ENCODE peak calls at places on chromosomes 6 and 20, in ten cellular contexts. Z, V, B, R, D, T, L, K, Q and U are unnamed samples.

GRCh38 chr6:42378536-42378935 is 73.2 kb downstream of the TRERF1 start:
- DNase-seq in B (no peak), Q (no peak), Z (no peak), R (no peak), K (no peak), L (no peak), D (no peak), T (no peak), V (no peak), U (no peak)

GRCh38 chr6:97215157-97215769 is 67.8 kb downstream of the MMS22L start:
- DNase-seq in B (peak), R (peak), Z (no peak), D (peak), L (peak), K (peak), Q (no peak), V (peak), T (peak), U (no peak)

GRCh38 chr6:134674562-134674961 is 275.3 kb downstream of the ALDH8A1 start:
- DNase-seq in L (no peak), Z (no peak), B (no peak), Q (no peak), T (no peak), V (no peak), D (no peak), K (no peak), R (no peak), U (no peak)

GRCh38 chr6:16104624-16105023 is 24.3 kb upstream of the MYLIP start:
- DNase-seq in R (no peak), Q (no peak), D (no peak), K (no peak), T (no peak), V (no peak), L (no peak), Z (no peak), B (no peak), U (no peak)

GRCh38 chr20:34337982-34338756 is 24.9 kb upstream of the ITCH start:
- DNase-seq in L (no peak), Q (no peak), R (no peak), D (no peak), B (no peak), K (no peak), Z (no peak), T (no peak), V (no peak), U (no peak)

GRCh38 chr20:4366076-4366475 is 350.7 kb upstream of the RNF24 start:
- DNase-seq in T (no peak), L (no peak), R (no peak), D (no peak), Q (no peak), B (no peak), K (peak), V (no peak), Z (no peak), U (no peak)

GRCh38 chr6:56938634-56939294 is 16.1 kb upstream of the BEND6 start:
- DNase-seq in V (no peak), L (no peak), Z (no peak), K (peak), D (peak), Q (no peak), R (no peak), T (peak), B (no peak), U (peak)

GRCh38 chr20:1491891-1492642 is 847 bp upstream of the SIRPB2 start:
- DNase-seq in L (no peak), Q (no peak), B (no peak), Z (no peak), V (no peak), K (no peak), D (no peak), R (no peak), T (no peak), U (no peak)

GRCh38 chr20:34088871-34089479 is 23.1 kb downstream of the EIF2S2 start:
- DNase-seq in Q (no peak), L (no peak), B (no peak), V (no peak), R (no peak), K (no peak), T (no peak), D (no peak), Z (no peak), U (no peak)

GRCh38 chr20:62043131-62043914 is 22.4 kb downstream of the TAF4 start:
- DNase-seq in L (no peak), Z (no peak), D (no peak), Q (no peak), V (no peak), R (no peak), B (no peak), K (peak), T (peak), U (peak)

GRCh38 chr6:43495409-43495941 is 14.7 kb downstream of the LRRC73 start:
- DNase-seq in L (no peak), D (no peak), V (no peak), R (no peak), Q (no peak), B (no peak), Z (peak), T (no peak), K (peak), U (no peak)

GRCh38 chr20:35297153-35297552 is 4.9 kb upstream of the FAM83C start:
- DNase-seq in L (no peak), Q (no peak), D (peak), T (no peak), Z (no peak), V (no peak), R (no peak), B (no peak), K (no peak), U (no peak)

GRCh38 chr6:9646346-9647042 is 768.4 kb downstream of the TFAP2A start:
- DNase-seq in Z (no peak), K (peak), T (no peak), Q (no peak), L (no peak), D (no peak), V (no peak), R (no peak), B (peak), U (peak)

GRCh38 chr6:5672581-5673011 is 334.1 kb downstream of the NRN1 start:
- DNase-seq in Q (no peak), B (peak), T (peak), Z (no peak), V (no peak), D (peak), R (no peak), K (peak), L (no peak), U (no peak)
- H3K4me3 ChIP-seq in Q (no peak), B (no peak), T (no peak), Z (no peak), V (no peak), D (no peak), R (no peak), K (peak), L (no peak), U (no peak)

GRCh38 chr20:37346526-37347346 is 796 bp downstream of the SRC start:
- DNase-seq in D (no peak), V (peak), B (peak), T (peak), Q (peak), R (peak), L (no peak), K (peak), Z (no peak), U (no peak)
- H3K27ac ChIP-seq in D (peak), V (no peak), B (peak), T (no peak), Q (peak), R (peak), L (peak), K (no peak), Z (no peak), U (peak)

GRCh38 chr6:109093732-109094131 is 914 bp downstream of the SESN1 start:
- DNase-seq in R (no peak), Z (peak), Q (no peak), V (no peak), D (no peak), B (no peak), L (no peak), T (no peak), K (peak), U (no peak)

GRCh38 chr6:109092074-109092473 is 2.6 kb downstream of the SESN1 start:
- DNase-seq in D (no peak), L (no peak), T (no peak), K (no peak), Q (no peak), R (no peak), V (no peak), Z (no peak), B (no peak), U (no peak)

GRCh38 chr6:109087661-109088264 is 6.9 kb downstream of the SESN1 start:
- DNase-seq in L (no peak), D (no peak), B (no peak), R (peak), Z (no peak), Q (no peak), K (no peak), T (no peak), V (no peak), U (no peak)

GRCh38 chr6:109094351-109095035 is at the start of gene SESN1:
- DNase-seq in V (peak), K (peak), D (peak), L (peak), B (peak), R (peak), Z (peak), T (peak), Q (peak), U (peak)

DNA sequence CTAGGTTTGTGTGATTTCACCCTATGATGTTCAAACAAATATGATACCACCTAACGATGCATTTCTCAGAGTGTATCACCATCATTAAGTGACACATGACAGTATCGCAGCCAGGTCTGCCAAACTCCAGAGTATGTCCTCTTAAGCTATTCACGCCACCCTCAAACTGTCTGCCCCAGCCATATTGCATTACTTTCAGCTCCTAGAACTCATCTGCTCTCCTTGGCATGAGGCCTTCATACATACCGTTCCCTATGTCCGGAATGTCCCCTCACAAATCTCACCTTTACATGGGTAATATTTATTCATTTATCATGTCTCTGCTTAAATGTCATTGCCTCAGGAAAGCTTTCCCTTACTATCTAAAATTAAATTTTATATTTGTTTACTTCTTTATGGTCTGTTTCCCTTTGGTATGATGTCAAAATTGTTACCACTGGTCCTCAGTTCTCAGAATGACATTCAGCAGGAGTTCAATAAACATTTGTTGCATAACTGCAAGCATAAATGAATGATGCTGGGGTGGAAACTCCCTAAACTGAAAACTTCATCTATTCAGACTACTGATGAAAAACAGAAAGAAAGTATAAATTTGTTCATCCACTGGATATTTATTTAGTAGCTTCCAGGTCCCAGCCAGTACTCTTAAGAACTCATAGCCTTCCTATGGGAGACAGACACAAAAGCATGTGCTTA is 3.2 kb downstream of the SESN1 start:
- DNase-seq in D (no peak), V (no peak), K (peak), Q (no peak), Z (no peak), B (no peak), L (no peak), R (no peak), T (no peak), U (no peak)
- H3K4me3 ChIP-seq in D (no peak), V (no peak), K (no peak), Q (peak), Z (peak), B (peak), L (no peak), R (no peak), T (no peak), U (peak)

GRCh38 chr6:11418290-11418905 is 119.2 kb upstream of the TMEM170B start:
- DNase-seq in V (no peak), Z (no peak), L (no peak), K (no peak), Q (no peak), T (no peak), D (no peak), R (no peak), B (no peak), U (no peak)
- H3K27ac ChIP-seq in V (no peak), Z (no peak), L (no peak), K (no peak), Q (no peak), T (no peak), D (no peak), R (no peak), B (no peak), U (peak)

DNA sequence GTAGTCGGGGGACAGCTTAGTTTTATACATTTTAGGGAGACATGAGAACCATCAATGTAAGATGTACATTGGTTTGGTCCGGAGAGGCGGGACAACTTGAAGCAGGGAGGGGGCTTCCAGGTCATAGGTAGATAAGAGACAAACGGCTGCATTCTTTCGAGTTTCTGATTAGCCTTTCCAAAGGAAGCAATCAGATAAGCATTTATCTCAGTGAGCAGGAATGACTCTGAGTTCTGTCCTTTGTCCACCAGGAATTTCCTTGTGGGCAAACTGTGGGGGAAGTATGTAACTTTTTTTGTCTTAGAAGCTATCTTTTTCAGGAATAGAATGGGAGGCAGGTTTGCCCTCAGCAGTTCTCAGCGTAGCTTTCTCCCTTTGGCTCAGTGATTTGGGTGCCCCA is 1.4 kb downstream of the YTHDF1 start:
- DNase-seq in T (no peak), B (no peak), K (no peak), L (no peak), Q (no peak), D (no peak), Z (no peak), R (no peak), V (no peak), U (no peak)
- H3K4me3 ChIP-seq in T (no peak), B (no peak), K (peak), L (no peak), Q (peak), D (peak), Z (peak), R (peak), V (peak), U (peak)

GRCh38 chr6:11845664-11846577 is 67.3 kb upstream of the ADTRP start:
- DNase-seq in R (no peak), Q (no peak), B (no peak), D (no peak), V (no peak), L (no peak), K (no peak), Z (no peak), T (no peak), U (no peak)

GRCh38 chr6:11847515-11848244 is 69.1 kb upstream of the ADTRP start:
- DNase-seq in R (no peak), V (no peak), L (no peak), T (no peak), Q (no peak), K (no peak), D (no peak), Z (no peak), B (peak), U (no peak)

GRCh38 chr6:11851405-11851804 is 72.8 kb upstream of the ADTRP start:
- DNase-seq in K (peak), B (no peak), L (no peak), V (no peak), R (no peak), Z (no peak), D (peak), T (no peak), Q (no peak), U (no peak)

GRCh38 chr6:11848852-11849731 is 70.5 kb upstream of the ADTRP start:
- DNase-seq in B (no peak), D (no peak), T (no peak), V (no peak), L (peak), Q (no peak), Z (no peak), K (peak), R (no peak), U (no peak)

DNA sequence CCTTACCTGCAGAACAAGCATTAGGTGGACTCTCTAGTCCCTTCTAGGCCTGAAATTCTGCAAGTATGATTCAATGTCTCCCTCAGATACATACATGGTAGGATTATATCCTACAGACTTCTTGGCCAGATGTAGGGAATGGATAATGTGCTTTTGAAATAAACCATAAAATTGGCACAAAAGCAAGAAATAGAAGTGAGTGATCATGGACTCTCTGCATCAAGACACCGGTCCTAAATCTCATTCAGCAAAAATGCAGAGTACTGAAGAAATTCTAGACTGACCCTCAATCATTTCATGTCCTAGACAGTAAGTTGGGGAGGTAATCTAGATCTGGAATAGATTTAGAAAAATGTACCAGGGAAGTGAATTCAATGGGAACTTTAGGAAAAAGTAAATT is 69.6 kb upstream of the ADTRP start:
- DNase-seq in B (no peak), V (no peak), Q (no peak), D (no peak), T (no peak), K (no peak), L (no peak), Z (no peak), R (no peak), U (no peak)
- H3K27ac ChIP-seq in B (peak), V (no peak), Q (no peak), D (no peak), T (no peak), K (no peak), L (no peak), Z (no peak), R (no peak), U (no peak)

DNA sequence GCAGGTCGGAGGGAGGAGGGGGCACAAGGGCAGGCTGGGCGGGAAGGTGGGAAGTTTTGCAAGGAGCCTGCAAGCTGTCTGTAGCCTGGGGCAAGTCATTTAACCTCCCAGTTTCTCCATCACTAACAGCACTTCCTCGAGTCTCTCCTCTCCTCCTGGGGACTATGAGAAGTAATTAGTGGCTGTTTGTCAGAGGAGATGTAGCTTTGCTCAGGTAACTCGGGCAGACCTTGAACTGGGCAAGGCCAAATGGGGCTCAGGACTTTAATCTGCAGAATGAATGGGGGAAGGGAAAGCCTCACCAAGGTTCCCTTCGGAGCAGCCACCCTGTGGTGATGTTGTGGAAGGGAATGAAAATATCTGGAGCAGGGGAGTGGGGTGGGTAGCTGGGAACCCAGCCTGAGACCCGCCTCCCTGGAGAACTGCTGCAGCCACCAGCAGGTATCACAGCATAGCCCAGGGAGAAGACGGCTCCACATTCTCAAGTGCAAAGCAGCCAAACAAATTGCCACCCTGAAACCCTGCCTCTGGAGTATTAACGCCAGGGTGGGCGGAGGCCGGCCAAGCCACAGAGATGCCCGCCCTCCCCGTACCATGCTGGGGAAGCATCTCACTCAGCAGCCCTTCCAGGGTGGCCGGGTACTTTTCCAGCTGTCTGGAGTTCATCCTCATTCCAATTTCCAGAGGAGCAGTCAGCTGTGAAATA is 6.1 kb upstream of the LEMD2 start:
- DNase-seq in B (no peak), Z (no peak), K (peak), T (no peak), Q (no peak), D (no peak), V (peak), L (no peak), R (peak), U (no peak)
- H3K4me3 ChIP-seq in B (no peak), Z (no peak), K (no peak), T (no peak), Q (no peak), D (no peak), V (no peak), L (no peak), R (no peak), U (no peak)

DNA sequence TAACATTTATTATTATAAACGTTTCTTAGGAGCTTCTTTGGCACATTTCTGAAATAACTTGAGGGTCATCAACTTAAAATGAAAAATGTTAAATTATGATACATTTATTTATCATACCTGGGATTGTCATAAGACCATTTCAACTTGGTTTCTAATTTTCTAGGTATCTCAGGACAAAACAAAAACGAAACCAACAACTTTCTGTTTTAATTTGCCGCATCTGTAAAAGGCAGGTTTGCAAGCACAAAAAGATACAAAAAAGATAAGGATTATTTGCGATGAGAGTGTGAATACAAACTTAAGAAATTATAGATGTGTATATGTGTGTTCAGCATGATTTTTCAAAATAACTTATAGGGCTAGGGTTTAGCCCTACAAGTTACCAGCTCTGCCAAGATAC is 395.0 kb upstream of the RUNX2 start:
- DNase-seq in L (no peak), R (no peak), V (no peak), K (no peak), Q (no peak), D (no peak), Z (peak), T (no peak), B (no peak), U (no peak)
- H3K27ac ChIP-seq in L (no peak), R (no peak), V (no peak), K (no peak), Q (peak), D (no peak), Z (peak), T (no peak), B (no peak), U (no peak)

DNA sequence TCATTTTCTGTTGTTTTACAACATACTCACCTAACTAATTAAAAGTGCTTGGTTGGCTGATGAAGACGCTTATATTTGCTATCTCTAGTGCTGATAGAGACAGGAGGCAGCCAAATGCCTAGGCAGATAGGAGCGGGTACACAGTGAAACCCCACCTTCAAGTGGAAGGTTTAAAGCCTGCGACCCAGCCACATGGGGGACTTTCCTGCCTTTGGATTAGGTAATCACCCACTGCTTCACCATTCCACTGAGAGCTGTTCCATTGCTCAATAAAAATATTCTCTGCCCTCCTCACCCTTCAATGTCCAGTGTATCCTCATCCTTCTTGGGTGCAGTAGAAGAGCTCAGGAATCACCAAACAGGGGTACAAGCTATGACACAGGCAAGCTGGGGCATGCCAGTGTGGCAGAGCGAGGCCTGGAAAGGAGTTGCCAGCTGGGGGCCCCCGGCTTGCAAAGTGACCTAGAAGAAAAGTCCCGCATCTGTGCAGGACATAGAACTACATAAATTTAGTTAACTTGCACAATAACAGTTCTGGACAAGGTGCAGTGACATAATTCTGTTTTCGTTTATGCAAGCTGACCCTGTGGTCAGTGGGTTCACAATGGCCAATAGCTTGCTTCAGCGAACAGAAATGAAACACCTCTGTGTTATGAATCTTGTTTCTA is 112.0 kb upstream of the MLIP start:
- DNase-seq in T (no peak), Z (no peak), R (no peak), Q (peak), V (no peak), K (no peak), L (no peak), D (no peak), B (no peak), U (no peak)
- H3K4me3 ChIP-seq in T (no peak), Z (no peak), R (no peak), Q (no peak), V (no peak), K (no peak), L (no peak), D (no peak), B (no peak), U (no peak)

GRCh38 chr6:132214716-132215115 is 186.6 kb downstream of the MOXD1 start:
- DNase-seq in D (no peak), L (no peak), B (no peak), K (peak), Q (no peak), V (no peak), Z (no peak), T (no peak), R (no peak), U (no peak)
- H3K27ac ChIP-seq in D (no peak), L (no peak), B (no peak), K (no peak), Q (no peak), V (no peak), Z (no peak), T (no peak), R (no peak), U (no peak)